ENCODE peak calls at places on chromosomes 2 and 18, in eight cellular contexts. P is MG63, U is pancreas, F is dorsolateral prefrontal cortex, D is astrocyte of the spinal cord, R is cardiac muscle cell, C is thoracic aorta, W is GM23338. N is an unnamed sample.

GRCh38 chr2:241804326-241805276 is 4.4 kb upstream of the NEU4 start:
- DNase-seq in F (no peak), W (peak), U (peak), R (no peak), C (no peak), D (no peak), P (no peak), N (no peak)

GRCh38 chr2:201932511-201932910 is 101.1 kb upstream of the FZD7 start:
- DNase-seq in U (no peak), P (peak), C (no peak), F (no peak), R (no peak), D (no peak), W (no peak), N (no peak)

GRCh38 chr2:60047944-60048525 is 505.4 kb downstream of the BCL11A start:
- DNase-seq in R (no peak), C (no peak), W (no peak), P (no peak), U (no peak), F (no peak), D (no peak), N (no peak)

GRCh38 chr2:69149631-69150215 is 136.7 kb downstream of the ANTXR1 start:
- DNase-seq in F (no peak), U (no peak), W (peak), C (no peak), R (peak), D (peak), P (peak), N (no peak)

GRCh38 chr18:68972176-68972575 is 174.3 kb downstream of the CCDC102B start:
- DNase-seq in P (no peak), F (no peak), U (no peak), W (no peak), C (no peak), D (no peak), R (no peak), N (no peak)

GRCh38 chr2:237061356-237061755 is 24.3 kb upstream of the COPS8 start:
- DNase-seq in F (no peak), W (no peak), D (no peak), U (no peak), C (no peak), P (no peak), R (no peak), N (no peak)

GRCh38 chr2:10036095-10036879 is 7.1 kb upstream of the KLF11 start:
- DNase-seq in R (no peak), U (peak), F (peak), D (peak), C (peak), W (peak), P (peak), N (no peak)

GRCh38 chr2:101519173-101519492 is 44.2 kb upstream of the RFX8 start:
- DNase-seq in U (no peak), D (no peak), C (no peak), F (no peak), R (no peak), P (no peak), W (no peak), N (no peak)

GRCh38 chr2:109208951-109209335 is 79.9 kb downstream of the SH3RF3 start:
- DNase-seq in R (no peak), D (no peak), F (no peak), U (no peak), W (no peak), C (no peak), P (no peak), N (no peak)

GRCh38 chr2:33090553-33091134 is 143.9 kb downstream of the LTBP1 start:
- DNase-seq in W (no peak), U (no peak), P (no peak), C (no peak), F (no peak), R (no peak), D (no peak), N (no peak)

GRCh38 chr2:142863485-142863921 is 14.0 kb upstream of the KYNU start:
- DNase-seq in D (peak), U (no peak), W (no peak), C (no peak), R (no peak), P (no peak), F (no peak), N (no peak)

GRCh38 chr2:43426305-43427031 is 169.4 kb downstream of the THADA start:
- DNase-seq in D (peak), R (no peak), P (peak), U (peak), W (no peak), C (no peak), F (no peak), N (peak)

GRCh38 chr2:170968205-170969003 is 39.4 kb downstream of the GORASP2 start:
- DNase-seq in U (no peak), R (no peak), W (no peak), P (no peak), C (no peak), F (no peak), D (no peak), N (no peak)

GRCh38 chr2:113173563-113174368 is at the start of gene PSD4:
- DNase-seq in C (no peak), U (no peak), W (no peak), P (no peak), F (no peak), R (no peak), D (no peak), N (no peak)

GRCh38 chr2:126527836-126528490 is 128.0 kb upstream of the GYPC start:
- DNase-seq in D (peak), P (peak), W (peak), R (peak), F (no peak), U (peak), C (peak), N (peak)

GRCh38 chr2:236968101-236968886 is 117.4 kb upstream of the COPS8 start:
- DNase-seq in R (no peak), F (no peak), C (no peak), W (no peak), P (no peak), D (no peak), U (no peak), N (no peak)

GRCh38 chr2:121626777-121627524 is 22.3 kb downstream of the CLASP1 start:
- DNase-seq in P (no peak), R (no peak), D (peak), W (no peak), C (no peak), U (no peak), F (no peak), N (peak)

DNA sequence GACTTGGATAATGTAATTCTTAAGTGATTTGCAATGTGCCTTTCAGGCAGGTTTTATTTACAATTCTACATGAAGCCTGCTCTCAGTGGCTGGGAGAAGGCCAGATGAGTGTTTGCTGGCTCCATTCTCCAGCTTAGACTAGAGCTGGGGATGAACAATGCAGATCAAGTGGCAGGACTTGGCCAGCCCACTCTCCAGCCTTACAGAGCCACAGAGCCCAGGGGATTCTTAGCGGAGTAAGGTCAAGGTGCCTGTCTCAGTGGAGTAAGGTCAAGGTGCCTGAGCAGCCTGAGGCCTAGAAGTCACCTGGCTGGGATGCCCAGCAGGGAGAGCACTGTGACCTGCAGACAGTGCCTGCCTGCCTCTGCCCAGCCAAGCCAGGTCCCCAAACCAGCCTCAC is 87.6 kb downstream of the LYPD1 start:
- DNase-seq in C (no peak), D (peak), F (no peak), P (peak), U (peak), W (no peak), R (no peak), N (no peak)
- H3K4me3 ChIP-seq in C (no peak), D (no peak), F (no peak), P (no peak), U (no peak), W (no peak), R (no peak), N (no peak)

DNA sequence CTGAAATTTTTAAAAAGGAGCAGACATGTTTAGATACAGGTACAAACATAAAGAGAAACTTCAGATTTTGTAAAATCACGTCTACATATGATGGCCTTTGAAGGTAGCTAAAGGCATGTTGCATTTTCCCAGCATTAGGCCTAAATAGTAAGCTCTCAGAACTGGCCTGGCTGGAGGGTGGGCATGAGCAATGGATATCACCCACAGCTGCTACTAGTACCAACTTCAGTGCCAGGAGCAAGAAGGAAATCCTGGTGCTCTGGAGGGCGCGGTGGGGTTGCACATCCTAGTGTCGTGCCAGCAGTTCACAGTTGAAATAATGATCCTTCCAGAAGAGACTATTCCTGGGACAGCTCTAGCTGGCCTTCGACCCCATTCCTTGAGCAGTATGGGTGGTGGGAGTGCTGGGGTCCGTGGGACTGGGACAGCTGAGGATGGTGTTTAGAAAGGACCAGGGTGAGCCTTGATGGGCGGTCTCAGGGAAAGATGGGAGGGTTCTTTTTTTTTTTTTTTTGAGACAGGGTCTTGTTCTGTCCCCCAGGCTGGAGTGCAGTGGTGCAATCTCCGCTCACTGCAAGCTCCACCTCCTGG is 4.9 kb downstream of the DES start:
- DNase-seq in P (peak), F (no peak), C (no peak), W (no peak), U (no peak), R (no peak), D (no peak), N (no peak)
- H3K4me3 ChIP-seq in P (no peak), F (no peak), C (no peak), W (no peak), U (no peak), R (no peak), D (no peak), N (no peak)

GRCh38 chr18:63113899-63114565 is 205.5 kb downstream of the BCL2 start:
- DNase-seq in R (no peak), P (no peak), F (no peak), W (no peak), D (no peak), C (no peak), U (no peak), N (no peak)

GRCh38 chr18:63109789-63110188 is 209.8 kb downstream of the BCL2 start:
- DNase-seq in U (no peak), C (no peak), D (no peak), R (no peak), F (no peak), W (no peak), P (no peak), N (no peak)

GRCh38 chr18:63107931-63108330 is 211.6 kb downstream of the BCL2 start:
- DNase-seq in R (no peak), U (no peak), P (no peak), C (no peak), D (no peak), W (no peak), F (no peak), N (no peak)

GRCh38 chr18:63112681-63113080 is 206.9 kb downstream of the BCL2 start:
- DNase-seq in C (no peak), R (no peak), U (no peak), P (no peak), W (no peak), D (no peak), F (no peak), N (no peak)

DNA sequence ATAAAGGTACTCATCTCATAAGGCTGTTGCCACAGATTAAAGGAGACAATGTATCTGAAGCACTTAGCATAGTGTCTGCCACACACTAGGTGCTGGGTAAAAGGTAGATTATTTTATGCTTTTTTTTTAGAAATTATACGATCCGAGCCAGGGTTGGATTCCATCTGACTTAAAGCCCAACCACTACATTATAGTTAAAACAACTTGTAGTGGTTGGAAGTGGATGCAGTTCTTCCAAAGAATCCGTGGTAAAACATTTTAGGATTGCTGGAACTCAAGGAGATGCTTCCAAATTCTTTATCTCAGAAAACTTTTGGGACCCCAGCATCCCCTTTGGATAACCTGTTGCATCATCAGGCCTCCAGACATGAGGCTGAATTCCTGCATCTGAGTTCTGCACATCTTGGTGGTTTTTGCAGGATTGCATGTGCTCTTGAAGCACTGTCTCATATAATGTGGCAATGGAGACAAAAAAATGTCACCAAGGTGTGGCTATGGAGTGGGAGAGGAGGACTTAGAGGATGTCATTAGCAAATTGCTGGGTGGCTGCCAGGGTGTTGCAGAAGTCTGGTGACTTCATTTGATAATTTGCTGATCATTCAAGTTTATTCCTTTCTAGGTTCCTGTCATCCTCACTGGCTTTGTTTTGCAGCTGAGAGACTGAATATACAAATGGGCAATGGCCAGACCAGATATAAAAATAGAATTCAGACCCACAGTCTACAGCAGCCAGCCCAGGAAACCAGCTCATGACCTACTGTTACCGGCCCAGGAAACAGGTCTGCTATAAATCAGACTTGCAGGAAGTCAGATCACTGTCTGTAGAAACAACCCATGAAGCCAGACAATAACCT is 207.8 kb downstream of the BCL2 start:
- DNase-seq in W (no peak), P (no peak), U (no peak), R (no peak), F (no peak), D (no peak), C (no peak), N (no peak)
- H3K4me3 ChIP-seq in W (no peak), P (no peak), U (no peak), R (no peak), F (no peak), D (no peak), C (no peak), N (no peak)

GRCh38 chr18:64693756-64694155 is 544.9 kb upstream of the LINC00305 start:
- DNase-seq in C (no peak), R (no peak), F (no peak), P (no peak), U (no peak), D (peak), W (no peak), N (no peak)

DNA sequence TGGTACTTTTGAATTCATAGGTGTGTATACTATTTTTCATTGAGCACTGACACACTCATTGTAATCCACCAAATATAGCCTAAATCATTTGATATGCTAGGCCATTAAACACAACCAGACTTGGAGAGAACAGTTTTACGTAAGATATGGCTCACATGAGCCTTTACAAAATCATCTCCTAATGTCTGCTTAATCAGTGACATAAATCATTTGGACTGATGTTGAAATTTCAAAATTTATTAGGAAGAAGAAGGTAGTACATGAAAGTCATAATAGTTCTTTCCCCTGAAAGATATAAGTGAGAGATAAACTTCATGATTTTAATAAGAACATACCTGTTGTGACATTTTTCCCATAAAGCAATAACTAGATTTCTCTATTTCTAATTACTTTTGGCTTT is 550.2 kb upstream of the LINC00305 start:
- DNase-seq in U (no peak), D (no peak), R (no peak), C (no peak), W (no peak), F (no peak), P (no peak), N (no peak)
- H3K4me3 ChIP-seq in U (no peak), D (no peak), R (no peak), C (no peak), W (no peak), F (no peak), P (no peak), N (no peak)

GRCh38 chr2:84924173-84925106 is 19.0 kb downstream of the TMSB10 start:
- DNase-seq in R (no peak), U (no peak), F (no peak), W (peak), C (no peak), D (peak), P (peak), N (no peak)
- H3K4me3 ChIP-seq in R (no peak), U (no peak), F (no peak), W (no peak), C (no peak), D (no peak), P (peak), N (no peak)

DNA sequence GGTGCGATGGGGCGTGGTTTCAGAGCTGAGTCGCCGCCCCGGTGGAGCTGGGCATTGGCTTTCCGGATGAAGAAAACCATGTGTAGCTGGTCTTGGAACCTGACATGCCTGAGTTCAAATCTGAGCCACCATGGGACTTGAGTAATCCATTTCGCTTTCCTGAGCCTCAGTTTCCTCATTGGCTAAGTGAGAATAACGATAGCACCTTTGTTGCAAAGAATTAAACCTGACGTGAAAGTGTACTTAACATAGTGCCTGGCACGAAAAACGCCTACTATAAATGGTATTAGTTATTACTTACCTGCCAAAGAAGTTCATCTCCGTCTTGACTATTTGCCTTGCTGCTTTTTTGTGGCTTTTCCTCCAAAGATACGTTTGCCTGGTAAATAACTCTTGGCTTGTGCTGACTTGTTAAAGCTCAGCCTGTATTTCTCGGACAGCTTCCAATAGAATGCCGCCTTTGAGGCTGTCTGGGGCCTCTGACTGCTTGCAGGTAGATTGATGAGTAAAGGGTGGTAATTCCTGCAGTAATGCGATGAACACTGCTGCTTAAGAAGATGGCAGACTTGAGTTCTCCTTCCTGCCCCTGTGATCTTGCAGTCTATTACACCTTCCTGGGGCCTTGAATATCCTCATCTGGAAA is 1.3 kb downstream of the CDCA7 start:
- DNase-seq in W (no peak), P (peak), D (no peak), R (no peak), U (no peak), F (no peak), C (no peak), N (no peak)
- H3K4me3 ChIP-seq in W (peak), P (peak), D (peak), R (peak), U (peak), F (no peak), C (peak), N (peak)

DNA sequence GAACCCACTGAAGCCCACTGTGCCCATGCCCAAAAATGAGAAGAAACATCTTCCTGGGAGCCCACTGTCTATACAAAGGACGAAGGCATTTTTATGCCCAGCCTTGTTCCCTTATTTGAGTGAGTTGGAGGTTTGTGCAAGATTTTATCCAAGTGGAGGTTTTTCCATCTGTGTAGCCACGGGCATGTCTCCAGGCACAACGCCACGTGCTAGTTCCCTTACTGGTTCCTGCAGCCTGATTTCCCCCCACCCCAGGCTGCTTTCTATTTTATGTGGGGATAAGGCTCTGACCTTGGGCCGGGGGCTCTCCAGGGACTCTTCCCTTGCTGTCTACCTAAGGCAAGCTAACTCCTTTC is 22.2 kb upstream of the TXNL4A start:
- DNase-seq in P (no peak), C (no peak), W (no peak), U (no peak), R (no peak), F (no peak), D (no peak), N (no peak)
- H3K4me3 ChIP-seq in P (no peak), C (peak), W (no peak), U (no peak), R (no peak), F (no peak), D (no peak), N (no peak)

N was measured in LNCaP clone FGC.